ENCODE peak calls at places on chromosomes 7 and 10, in four cellular contexts. S, J, B and O are unnamed samples.

GRCh38 chr10:86970152-86970886 is 2.0 kb downstream of the ADIRF start:
- DNase-seq in S (peak), J (no peak), B (no peak), O (no peak)

GRCh38 chr7:133642907-133643306 is 390.0 kb downstream of the EXOC4 start:
- DNase-seq in S (no peak), J (no peak), B (no peak), O (no peak)

GRCh38 chr7:139735912-139736595 is 41.7 kb downstream of the HIPK2 start:
- DNase-seq in S (no peak), J (no peak), B (no peak), O (no peak)

GRCh38 chr7:24812313-24812945 is 55.2 kb upstream of the GSDME start:
- DNase-seq in S (no peak), J (peak), B (no peak), O (peak)

GRCh38 chr7:49645296-49645695 is 128.1 kb upstream of the VWC2 start:
- DNase-seq in S (no peak), J (no peak), B (no peak), O (no peak)

GRCh38 chr10:5811387-5811821 is 1.8 kb downstream of the GDI2 start:
- DNase-seq in S (no peak), J (no peak), B (no peak), O (peak)

GRCh38 chr10:68992721-68993440 is 4.3 kb downstream of the KIFBP start:
- DNase-seq in S (no peak), J (no peak), B (no peak), O (no peak)

GRCh38 chr10:92573798-92574544 is at the start of gene IDE:
- DNase-seq in S (peak), J (peak), B (peak), O (peak)

GRCh38 chr10:133316266-133316665 is 7.6 kb downstream of the ZNF511 start:
- DNase-seq in S (no peak), J (peak), B (no peak), O (no peak)

GRCh38 chr7:107404740-107405537 is 64.9 kb upstream of the GPR22 start:
- DNase-seq in S (no peak), J (no peak), B (no peak), O (no peak)

GRCh38 chr10:132579027-132579859 is 41.7 kb downstream of the INPP5A start:
- DNase-seq in S (no peak), J (no peak), B (no peak), O (no peak)

GRCh38 chr7:47990592-47990991 is 11.2 kb upstream of the HUS1 start:
- DNase-seq in S (no peak), J (no peak), B (no peak), O (no peak)

GRCh38 chr7:132004528-132004927 is 448.1 kb upstream of the PODXL start:
- DNase-seq in S (no peak), J (no peak), B (no peak), O (no peak)
- TF ChIP-seq ZNF274 in S (no peak), J (no peak), B (no peak), O (no peak)

GRCh38 chr10:14158575-14158974 is 172.1 kb downstream of the FRMD4A start:
- DNase-seq in S (no peak), J (no peak), B (no peak), O (no peak)

GRCh38 chr10:14162626-14163344 is 167.9 kb downstream of the FRMD4A start:
- DNase-seq in S (no peak), J (no peak), B (no peak), O (no peak)

GRCh38 chr10:14160299-14160698 is 170.4 kb downstream of the FRMD4A start:
- DNase-seq in S (no peak), J (no peak), B (no peak), O (no peak)

GRCh38 chr10:14163374-14164125 is 167.2 kb downstream of the FRMD4A start:
- DNase-seq in S (no peak), J (no peak), B (no peak), O (no peak)
- TF ChIP-seq ZNF274 in S (no peak), J (no peak), B (no peak), O (no peak)

GRCh38 chr7:42489299-42489698 is 252.3 kb upstream of the GLI3 start:
- DNase-seq in S (no peak), J (no peak), B (no peak), O (no peak)

GRCh38 chr7:42493436-42494198 is 256.6 kb upstream of the GLI3 start:
- DNase-seq in S (no peak), J (peak), B (no peak), O (peak)

GRCh38 chr7:42494199-42494710 is 257.2 kb upstream of the GLI3 start:
- DNase-seq in S (no peak), J (no peak), B (no peak), O (no peak)

GRCh38 chr7:42492895-42493294 is 255.9 kb upstream of the GLI3 start:
- DNase-seq in S (no peak), J (no peak), B (no peak), O (no peak)

DNA sequence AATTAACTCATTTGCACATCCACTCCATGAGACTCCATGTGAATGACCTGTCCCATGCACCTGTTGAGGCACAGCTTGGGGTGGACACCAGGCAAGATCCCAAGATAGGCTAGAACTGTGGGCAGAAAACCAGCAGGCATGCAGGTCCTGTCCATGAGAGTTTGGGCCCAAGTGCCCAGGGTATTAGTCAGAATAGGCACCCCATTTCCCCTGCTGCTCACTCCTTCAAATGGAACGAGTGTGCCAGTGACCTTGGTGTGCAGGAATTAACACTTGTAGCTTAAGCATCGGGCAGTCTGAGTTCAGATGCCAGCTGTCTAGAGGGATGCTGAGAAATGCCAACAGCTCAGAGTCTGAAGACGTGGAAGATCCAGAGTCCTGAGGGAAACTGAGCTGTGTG is 254.1 kb upstream of the GLI3 start:
- DNase-seq in S (no peak), J (no peak), B (no peak), O (no peak)
- TF ChIP-seq ZNF274 in S (no peak), J (no peak), B (no peak), O (no peak)

DNA sequence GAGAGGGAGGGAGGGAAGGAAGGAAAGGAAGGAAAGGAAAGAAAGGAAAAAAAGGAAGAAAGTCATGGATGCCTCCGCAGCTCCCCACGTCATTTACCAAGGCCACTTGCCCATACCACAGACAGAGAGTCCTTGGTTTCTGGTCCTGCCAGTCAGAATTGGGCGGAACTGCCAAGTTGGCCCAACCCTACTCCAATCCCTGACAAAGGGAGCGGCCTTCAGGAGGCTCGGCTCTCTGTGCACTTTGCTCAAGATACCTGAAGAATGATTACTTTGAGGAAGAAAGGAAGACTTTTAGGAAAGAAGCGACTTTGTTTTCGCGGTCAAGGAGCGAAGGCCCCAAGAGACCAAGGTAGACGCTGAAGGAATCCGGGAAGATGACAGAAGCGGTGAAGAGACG is 49.1 kb upstream of the FXYD4 start:
- DNase-seq in S (no peak), J (no peak), B (no peak), O (no peak)
- TF ChIP-seq ZNF274 in S (no peak), J (no peak), B (no peak), O (no peak)

GRCh38 chr7:127968547-127968946 is 62.7 kb downstream of the LRRC4 start:
- DNase-seq in S (no peak), J (no peak), B (no peak), O (no peak)
- TF ChIP-seq ZNF274 in S (no peak), J (no peak), B (no peak), O (no peak)

DNA sequence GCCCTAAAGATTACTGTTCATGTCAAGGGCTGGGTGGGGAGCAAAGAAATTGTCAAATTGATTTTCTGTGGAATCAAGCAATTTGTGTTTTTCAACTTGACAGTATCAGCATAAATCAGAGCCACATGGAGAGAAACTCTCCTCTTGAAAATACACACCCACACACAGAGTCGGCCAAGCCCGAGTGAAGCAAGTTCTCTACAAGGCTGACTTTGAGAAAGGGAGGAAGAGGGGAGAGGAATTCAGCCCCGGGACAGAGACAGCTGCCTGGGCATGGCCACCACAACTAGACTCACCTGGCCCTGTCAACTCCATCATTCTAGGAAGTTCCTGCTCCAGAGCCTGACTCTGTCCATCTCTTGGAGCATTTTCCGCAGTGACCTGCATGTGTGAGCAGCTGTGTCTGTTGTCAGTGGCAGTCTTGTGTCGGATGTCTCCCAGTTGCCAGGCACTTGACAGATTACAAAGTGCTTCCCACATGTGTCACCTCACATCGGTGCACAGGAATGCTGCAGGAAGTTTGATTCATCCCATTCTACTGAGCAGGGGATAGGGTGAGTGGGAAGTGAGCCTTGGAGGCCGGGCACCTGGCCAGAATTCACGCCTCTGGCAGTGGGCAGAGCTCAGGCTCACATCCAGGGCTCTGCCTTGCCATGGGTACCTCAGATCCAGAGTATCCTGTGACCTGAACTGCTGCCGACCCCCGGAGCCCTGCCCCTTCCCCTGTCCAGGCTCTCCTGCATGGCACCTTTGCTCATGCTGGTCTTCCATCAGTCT is 37.9 kb downstream of the ADAM12 start:
- DNase-seq in S (peak), J (no peak), B (no peak), O (no peak)
- TF ChIP-seq ZNF274 in S (no peak), J (no peak), B (no peak), O (no peak)

GRCh38 chr10:27944005-27944404 is 54.9 kb downstream of the ODAD2 start:
- DNase-seq in S (no peak), J (no peak), B (no peak), O (no peak)
- TF ChIP-seq ZNF274 in S (no peak), J (no peak), B (no peak), O (no peak)